ENCODE peak calls at places on chromosomes 4 and X, in four cellular contexts. One of them, this sample, is unnamed.

GRCh38 chrX:23610491-23610890 is 56.8 kb upstream of the PRDX4 start:
- DNase-seq in K562: no peak
- DNase-seq in SK-N-SH: no peak
- DNase-seq in GM12878: no peak
- DNase-seq in this sample: no peak

GRCh38 chr4:6526171-6526570 is 48.8 kb upstream of the MAN2B2 start:
- DNase-seq in K562: no peak
- DNase-seq in SK-N-SH: no peak
- DNase-seq in GM12878: no peak
- DNase-seq in this sample: no peak

GRCh38 chr4:28772066-28772465 is 1911.4 kb downstream of the STIM2 start:
- DNase-seq in K562: no peak
- DNase-seq in SK-N-SH: no peak
- DNase-seq in GM12878: no peak
- DNase-seq in this sample: no peak

GRCh38 chrX:68826113-68826980 is 2.5 kb upstream of the EFNB1 start:
- DNase-seq in K562: no peak
- DNase-seq in SK-N-SH: no peak
- DNase-seq in GM12878: no peak
- DNase-seq in this sample: no peak

GRCh38 chrX:77937291-77937690 is 26.8 kb downstream of the ATP7A start:
- DNase-seq in K562: no peak
- DNase-seq in SK-N-SH: no peak
- DNase-seq in GM12878: no peak
- DNase-seq in this sample: no peak

GRCh38 chr4:105092356-105092755 is 54.3 kb upstream of the TET2 start:
- DNase-seq in K562: no peak
- DNase-seq in SK-N-SH: no peak
- DNase-seq in GM12878: no peak
- DNase-seq in this sample: no peak

GRCh38 chr4:166153539-166153938 is 280.5 kb downstream of the TLL1 start:
- DNase-seq in K562: no peak
- DNase-seq in SK-N-SH: no peak
- DNase-seq in GM12878: no peak
- DNase-seq in this sample: no peak

GRCh38 chr4:183333983-183334382 is 11.8 kb upstream of the CLDN24 start:
- DNase-seq in K562: no peak
- DNase-seq in SK-N-SH: no peak
- DNase-seq in GM12878: no peak
- DNase-seq in this sample: no peak

GRCh38 chr4:76622717-76623116 is 187.7 kb downstream of the SHROOM3 start:
- DNase-seq in K562: no peak
- DNase-seq in SK-N-SH: no peak
- DNase-seq in GM12878: no peak
- DNase-seq in this sample: no peak

GRCh38 chr4:5465956-5466355 is 242.4 kb downstream of the EVC2 start:
- DNase-seq in K562: no peak
- DNase-seq in SK-N-SH: no peak
- DNase-seq in GM12878: no peak
- DNase-seq in this sample: no peak

GRCh38 chrX:114581528-114582263 is 2.2 kb upstream of the HTR2C start:
- DNase-seq in K562: no peak
- DNase-seq in SK-N-SH: peak
- DNase-seq in GM12878: no peak
- DNase-seq in this sample: peak

GRCh38 chrX:17654116-17654515 is 83.2 kb upstream of the SCML1 start:
- DNase-seq in K562: no peak
- DNase-seq in SK-N-SH: no peak
- DNase-seq in GM12878: no peak
- DNase-seq in this sample: no peak

GRCh38 chr4:104015680-104016079 is 295.9 kb upstream of the TACR3 start:
- DNase-seq in K562: no peak
- DNase-seq in SK-N-SH: no peak
- DNase-seq in GM12878: no peak
- DNase-seq in this sample: no peak

GRCh38 chr4:151389316-151389715 is 19.7 kb upstream of the FHIP1A start:
- DNase-seq in K562: no peak
- DNase-seq in SK-N-SH: no peak
- DNase-seq in GM12878: no peak
- DNase-seq in this sample: no peak

GRCh38 chrX:3451566-3451965 is 105.1 kb upstream of the MXRA5 start:
- DNase-seq in K562: no peak
- DNase-seq in SK-N-SH: no peak
- DNase-seq in GM12878: no peak
- DNase-seq in this sample: no peak

GRCh38 chrX:119669424-119670037 is 23.4 kb downstream of the SEPTIN6 start:
- DNase-seq in K562: peak
- DNase-seq in SK-N-SH: peak
- DNase-seq in GM12878: no peak
- DNase-seq in this sample: no peak

GRCh38 chrX:153057281-153057680 is 1.0 kb downstream of the PNMA3 start:
- DNase-seq in K562: no peak
- DNase-seq in SK-N-SH: peak
- DNase-seq in GM12878: no peak
- DNase-seq in this sample: no peak

GRCh38 chr4:94244087-94244828 is 36.6 kb downstream of the SMARCAD1 start:
- DNase-seq in K562: no peak
- DNase-seq in SK-N-SH: no peak
- DNase-seq in GM12878: no peak
- DNase-seq in this sample: no peak

GRCh38 chr4:145679520-145679919 is 426 bp upstream of the C4orf51 start:
- DNase-seq in K562: no peak
- DNase-seq in SK-N-SH: no peak
- DNase-seq in GM12878: no peak
- DNase-seq in this sample: no peak

GRCh38 chr4:37393889-37394288 is 149.3 kb downstream of the NWD2 start:
- DNase-seq in K562: no peak
- DNase-seq in SK-N-SH: no peak
- DNase-seq in GM12878: no peak
- DNase-seq in this sample: no peak

GRCh38 chr4:183249854-183250253 is 70.2 kb downstream of the CLDN22 start:
- DNase-seq in K562: peak
- DNase-seq in SK-N-SH: peak
- DNase-seq in GM12878: no peak
- DNase-seq in this sample: no peak

GRCh38 chr4:181799670-181800069 is 443.5 kb upstream of the TENM3 start:
- DNase-seq in K562: no peak
- DNase-seq in SK-N-SH: no peak
- DNase-seq in GM12878: no peak
- DNase-seq in this sample: no peak

GRCh38 chr4:58247792-58248191 is 1137.6 kb upstream of the IGFBP7 start:
- DNase-seq in K562: no peak
- DNase-seq in SK-N-SH: no peak
- DNase-seq in GM12878: no peak
- DNase-seq in this sample: peak

GRCh38 chrX:29295987-29296680 is 708.9 kb downstream of the IL1RAPL1 start:
- DNase-seq in K562: no peak
- DNase-seq in SK-N-SH: no peak
- DNase-seq in GM12878: no peak
- DNase-seq in this sample: no peak

GRCh38 chrX:10620121-10620699 is at the start of gene MID1:
- DNase-seq in K562: no peak
- DNase-seq in SK-N-SH: peak
- DNase-seq in GM12878: no peak
- DNase-seq in this sample: peak

GRCh38 chrX:40947276-40947675 is 138.0 kb upstream of the USP9X start:
- DNase-seq in K562: no peak
- DNase-seq in SK-N-SH: no peak
- DNase-seq in GM12878: no peak
- DNase-seq in this sample: no peak

GRCh38 chr4:94486372-94486801 is 34.6 kb downstream of the PDLIM5 start:
- DNase-seq in K562: no peak
- DNase-seq in SK-N-SH: no peak
- DNase-seq in GM12878: no peak
- DNase-seq in this sample: no peak

GRCh38 chr4:158810487-158811215 is 41.8 kb downstream of the FNIP2 start:
- DNase-seq in K562: no peak
- DNase-seq in SK-N-SH: no peak
- DNase-seq in GM12878: no peak
- DNase-seq in this sample: no peak

GRCh38 chrX:23515028-23515427 is 152.3 kb upstream of the PRDX4 start:
- DNase-seq in K562: no peak
- DNase-seq in SK-N-SH: no peak
- DNase-seq in GM12878: no peak
- DNase-seq in this sample: no peak

GRCh38 chr4:77025643-77026321 is 50.0 kb downstream of the CCNI start:
- DNase-seq in K562: no peak
- DNase-seq in SK-N-SH: no peak
- DNase-seq in GM12878: peak
- DNase-seq in this sample: no peak

GRCh38 chr4:139957986-139958737 is 195.8 kb downstream of the MAML3 start:
- DNase-seq in K562: no peak
- DNase-seq in SK-N-SH: no peak
- DNase-seq in GM12878: no peak
- DNase-seq in this sample: no peak

GRCh38 chrX:19889582-19890342 is 2.4 kb upstream of the SH3KBP1 start:
- DNase-seq in K562: peak
- DNase-seq in SK-N-SH: no peak
- DNase-seq in GM12878: peak
- DNase-seq in this sample: peak

GRCh38 chr4:4417886-4418285 is 31.0 kb downstream of the NSG1 start:
- DNase-seq in K562: no peak
- DNase-seq in SK-N-SH: no peak
- DNase-seq in GM12878: no peak
- DNase-seq in this sample: no peak

GRCh38 chr4:25131396-25131795 is 28.9 kb downstream of the SEPSECS start:
- DNase-seq in K562: no peak
- DNase-seq in SK-N-SH: no peak
- DNase-seq in GM12878: no peak
- DNase-seq in this sample: no peak

GRCh38 chr4:74612837-74613236 is 167.9 kb downstream of the AREG start:
- DNase-seq in K562: no peak
- DNase-seq in SK-N-SH: no peak
- DNase-seq in GM12878: no peak
- DNase-seq in this sample: no peak

GRCh38 chr4:188053302-188053701 is 56.1 kb downstream of the TRIML2 start:
- DNase-seq in K562: no peak
- DNase-seq in SK-N-SH: no peak
- DNase-seq in GM12878: no peak
- DNase-seq in this sample: peak

GRCh38 chr4:155787113-155787710 is 28.4 kb downstream of the GUCY1B1 start:
- DNase-seq in K562: peak
- DNase-seq in SK-N-SH: peak
- DNase-seq in GM12878: peak
- DNase-seq in this sample: no peak

GRCh38 chr4:76059750-76060149 is 14.8 kb upstream of the ART3 start:
- DNase-seq in K562: no peak
- DNase-seq in SK-N-SH: no peak
- DNase-seq in GM12878: no peak
- DNase-seq in this sample: no peak

GRCh38 chrX:47562615-47563243 is 1.7 kb downstream of the ARAF start:
- DNase-seq in K562: peak
- DNase-seq in SK-N-SH: no peak
- DNase-seq in GM12878: no peak
- DNase-seq in this sample: no peak

GRCh38 chr4:40514409-40515025 is 115.1 kb downstream of the RBM47 start:
- DNase-seq in K562: peak
- DNase-seq in SK-N-SH: no peak
- DNase-seq in GM12878: no peak
- DNase-seq in this sample: no peak

GRCh38 chr4:40516651-40517050 is 113.0 kb downstream of the RBM47 start:
- DNase-seq in K562: no peak
- DNase-seq in SK-N-SH: no peak
- DNase-seq in GM12878: no peak
- DNase-seq in this sample: peak

GRCh38 chr4:40511017-40511614 is 118.5 kb downstream of the RBM47 start:
- DNase-seq in K562: no peak
- DNase-seq in SK-N-SH: no peak
- DNase-seq in GM12878: no peak
- DNase-seq in this sample: no peak

GRCh38 chr4:40515037-40515397 is 114.6 kb downstream of the RBM47 start:
- DNase-seq in K562: no peak
- DNase-seq in SK-N-SH: no peak
- DNase-seq in GM12878: no peak
- DNase-seq in this sample: no peak

DNA sequence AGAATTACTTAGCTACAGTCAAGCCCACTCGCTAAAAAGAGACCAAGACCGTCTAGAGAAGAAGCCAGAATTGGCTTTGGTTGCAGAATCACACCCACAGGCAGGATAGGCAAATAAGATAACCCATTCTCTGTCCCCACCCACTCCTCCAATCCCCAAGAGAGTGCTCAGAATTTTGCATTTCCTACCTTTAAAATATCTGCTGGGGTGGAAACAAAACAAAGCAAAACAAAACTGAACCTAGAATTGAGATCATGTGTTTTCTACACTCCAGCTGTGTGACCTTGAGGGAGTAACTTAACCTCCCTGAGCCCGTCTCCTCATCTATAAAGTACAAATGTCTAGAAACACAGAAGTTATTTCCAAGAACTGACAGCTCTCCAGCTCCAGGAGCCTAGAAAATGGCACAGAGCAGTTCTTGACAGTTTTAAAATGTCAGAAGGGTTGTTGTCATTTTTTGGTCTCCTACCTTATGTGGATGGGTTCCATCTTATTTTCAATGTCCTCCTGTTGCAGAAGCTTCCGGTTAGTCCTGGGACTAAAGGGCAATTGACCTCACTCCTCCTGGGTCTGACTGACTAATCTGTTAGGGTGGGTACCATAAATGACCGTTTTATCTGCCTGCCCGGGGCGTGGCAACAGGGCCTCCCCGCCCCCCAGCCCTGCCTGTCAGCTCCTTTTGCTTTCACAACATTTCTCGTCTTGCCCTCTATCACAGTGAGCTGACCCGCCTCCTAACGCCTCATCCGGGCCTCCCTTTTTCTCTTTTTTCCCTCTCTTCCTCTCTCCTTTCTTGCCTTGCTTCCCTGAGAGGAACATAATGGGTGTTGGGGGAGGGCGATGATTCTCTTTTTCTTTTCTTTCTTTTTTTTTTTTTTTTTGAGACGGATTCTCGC is 114.0 kb downstream of the RBM47 start:
- DNase-seq in K562: peak
- DNase-seq in SK-N-SH: no peak
- DNase-seq in GM12878: peak
- DNase-seq in this sample: no peak
- TF ChIP-seq USF1 in K562: no peak
- TF ChIP-seq USF1 in SK-N-SH: no peak
- TF ChIP-seq USF1 in GM12878: no peak
- TF ChIP-seq USF1 in this sample: no peak

GRCh38 chrX:31483336-31483735 is 411.5 kb upstream of the FTHL17 start:
- DNase-seq in K562: no peak
- DNase-seq in SK-N-SH: no peak
- DNase-seq in GM12878: no peak
- DNase-seq in this sample: no peak
- TF ChIP-seq USF1 in K562: no peak
- TF ChIP-seq USF1 in SK-N-SH: peak
- TF ChIP-seq USF1 in GM12878: no peak
- TF ChIP-seq USF1 in this sample: no peak

GRCh38 chr4:21888195-21888976 is 60.2 kb downstream of the KCNIP4 start:
- DNase-seq in K562: no peak
- DNase-seq in SK-N-SH: no peak
- DNase-seq in GM12878: no peak
- DNase-seq in this sample: no peak
- TF ChIP-seq USF1 in K562: no peak
- TF ChIP-seq USF1 in SK-N-SH: no peak
- TF ChIP-seq USF1 in GM12878: no peak
- TF ChIP-seq USF1 in this sample: no peak

GRCh38 chr4:171532968-171533367 is 280.2 kb upstream of the GALNTL6 start:
- DNase-seq in K562: no peak
- DNase-seq in SK-N-SH: no peak
- DNase-seq in GM12878: no peak
- DNase-seq in this sample: no peak
- TF ChIP-seq USF1 in K562: no peak
- TF ChIP-seq USF1 in SK-N-SH: no peak
- TF ChIP-seq USF1 in GM12878: no peak
- TF ChIP-seq USF1 in this sample: no peak

This sample was measured in WTC11.